ENCODE peak calls at places on chromosomes 7 and 10, in five cellular contexts. C is CD8-positive, alpha-beta T cell; W is lower lobe of right lung; T is AG10803; N is PC-3. I is an unnamed sample.

GRCh38 chr10:100969175-100970075 is at the start of gene SEMA4G:
- DNase-seq in C (peak), W (peak), T (peak), N (peak), I (peak)

GRCh38 chr10:30705086-30705624 is 75.6 kb upstream of the LYZL2 start:
- DNase-seq in C (peak), W (no peak), T (no peak), N (no peak), I (no peak)

GRCh38 chr7:43248961-43249807 is 136.7 kb downstream of the HECW1 start:
- DNase-seq in C (no peak), W (peak), T (peak), N (peak), I (peak)

GRCh38 chr10:79384773-79385391 is 37.6 kb downstream of the PPIF start:
- DNase-seq in C (no peak), W (no peak), T (no peak), N (no peak), I (no peak)

GRCh38 chr10:96306516-96306915 is 2.3 kb downstream of the DNTT start:
- DNase-seq in C (no peak), W (peak), T (peak), N (no peak), I (no peak)

GRCh38 chr10:97926055-97926454 is 76.4 kb downstream of the GOLGA7B start:
- DNase-seq in C (no peak), W (no peak), T (no peak), N (no peak), I (no peak)

GRCh38 chr7:106010331-106010730 is 47.3 kb downstream of the CDHR3 start:
- DNase-seq in C (no peak), W (no peak), T (peak), N (no peak), I (no peak)

GRCh38 chr7:22853674-22854157 is 31.1 kb upstream of the TOMM7 start:
- DNase-seq in C (peak), W (no peak), T (peak), N (peak), I (peak)

GRCh38 chr10:102422586-102423129 is 2.0 kb downstream of the FBXL15 start:
- DNase-seq in C (peak), W (peak), T (peak), N (peak), I (peak)

GRCh38 chr7:155701972-155702544 is 57.6 kb downstream of the RBM33 start:
- DNase-seq in C (no peak), W (no peak), T (no peak), N (no peak), I (no peak)

GRCh38 chr7:103093429-103093828 is 18.5 kb downstream of the ARMC10 start:
- DNase-seq in C (no peak), W (no peak), T (no peak), N (no peak), I (no peak)

GRCh38 chr10:52232561-52233350 is 81.3 kb upstream of the DKK1 start:
- DNase-seq in C (no peak), W (no peak), T (no peak), N (peak), I (no peak)

GRCh38 chr7:26705567-26705966 is 158.8 kb downstream of the SKAP2 start:
- DNase-seq in C (no peak), W (no peak), T (peak), N (peak), I (peak)

GRCh38 chr7:135254-135653 is 57.1 kb upstream of the FAM20C start:
- DNase-seq in C (no peak), W (no peak), T (no peak), N (no peak), I (no peak)

GRCh38 chr7:134458341-134458805 is 527 bp downstream of the AKR1B1 start:
- DNase-seq in C (peak), W (peak), T (peak), N (no peak), I (peak)

GRCh38 chr10:130439796-130440195 is 303.6 kb downstream of the GLRX3 start:
- DNase-seq in C (no peak), W (no peak), T (no peak), N (no peak), I (no peak)

GRCh38 chr7:142854505-142855400 is at the start of gene EPHB6:
- DNase-seq in C (peak), W (peak), T (peak), N (peak), I (peak)

GRCh38 chr10:67015225-67015624 is 89.4 kb downstream of the LRRTM3 start:
- DNase-seq in C (no peak), W (no peak), T (no peak), N (peak), I (no peak)

GRCh38 chr10:92268763-92269162 is 22.1 kb downstream of the CPEB3 start:
- DNase-seq in C (no peak), W (no peak), T (no peak), N (no peak), I (no peak)

GRCh38 chr7:74134117-74134539 is 40.0 kb upstream of the EIF4H start:
- DNase-seq in C (no peak), W (no peak), T (no peak), N (no peak), I (peak)

GRCh38 chr10:129851941-129852650 is 112.0 kb downstream of the EBF3 start:
- DNase-seq in C (no peak), W (no peak), T (no peak), N (no peak), I (no peak)

GRCh38 chr7:55299273-55299967 is 65.7 kb upstream of the LANCL2 start:
- DNase-seq in C (no peak), W (no peak), T (no peak), N (no peak), I (no peak)

GRCh38 chr7:30659312-30659711 is 22.9 kb downstream of the CRHR2 start:
- DNase-seq in C (no peak), W (no peak), T (no peak), N (no peak), I (no peak)

GRCh38 chr10:74988055-74988773 is 123.2 kb upstream of the SAMD8 start:
- DNase-seq in C (no peak), W (no peak), T (peak), N (no peak), I (no peak)

GRCh38 chr10:79346388-79347225 is 662 bp upstream of the PPIF start:
- DNase-seq in C (no peak), W (no peak), T (no peak), N (no peak), I (no peak)

GRCh38 chr7:2513702-2514101 is 5.9 kb upstream of the LFNG start:
- DNase-seq in C (no peak), W (no peak), T (no peak), N (no peak), I (no peak)

GRCh38 chr7:125814030-125814535 is 884.5 kb upstream of the POT1 start:
- DNase-seq in C (no peak), W (no peak), T (no peak), N (no peak), I (no peak)

GRCh38 chr10:103787251-103787816 is 68.0 kb downstream of the SH3PXD2A start:
- DNase-seq in C (no peak), W (no peak), T (no peak), N (no peak), I (no peak)

GRCh38 chr7:104142147-104142546 is 65.7 kb downstream of the ORC5 start:
- DNase-seq in C (no peak), W (no peak), T (no peak), N (peak), I (no peak)

GRCh38 chr7:135718794-135719436 is 9.1 kb downstream of the SLC13A4 start:
- DNase-seq in C (no peak), W (no peak), T (no peak), N (no peak), I (no peak)

GRCh38 chr7:37943905-37944736 is 23.7 kb downstream of the EPDR1 start:
- DNase-seq in C (no peak), W (no peak), T (no peak), N (peak), I (no peak)

GRCh38 chr7:43164757-43165156 is 52.3 kb downstream of the HECW1 start:
- DNase-seq in C (no peak), W (no peak), T (peak), N (peak), I (peak)

GRCh38 chr7:92042056-92042737 is 92.1 kb downstream of the CYP51A1 start:
- DNase-seq in C (no peak), W (no peak), T (no peak), N (no peak), I (no peak)

GRCh38 chr10:72087969-72088878 is at the start of gene SPOCK2:
- DNase-seq in C (peak), W (peak), T (no peak), N (no peak), I (no peak)

GRCh38 chr10:130179640-130180039 is 43.4 kb downstream of the GLRX3 start:
- DNase-seq in C (peak), W (no peak), T (peak), N (peak), I (peak)

GRCh38 chr7:158583143-158583542 is 4.5 kb downstream of the PTPRN2 start:
- DNase-seq in C (no peak), W (no peak), T (no peak), N (no peak), I (no peak)

GRCh38 chr7:81244213-81244612 is 325.4 kb upstream of the SEMA3C start:
- DNase-seq in C (no peak), W (no peak), T (peak), N (peak), I (peak)

GRCh38 chr10:5584895-5585516 is 60.2 kb downstream of the CALML3 start:
- DNase-seq in C (no peak), W (peak), T (peak), N (peak), I (peak)

GRCh38 chr10:5585517-5586222 is 60.9 kb downstream of the CALML3 start:
- DNase-seq in C (no peak), W (peak), T (peak), N (peak), I (no peak)

GRCh38 chr10:5582736-5583135 is 58.0 kb downstream of the CALML3 start:
- DNase-seq in C (no peak), W (peak), T (no peak), N (no peak), I (no peak)

GRCh38 chr10:5581670-5582566 is 57.2 kb downstream of the CALML3 start:
- DNase-seq in C (no peak), W (peak), T (no peak), N (no peak), I (no peak)

DNA sequence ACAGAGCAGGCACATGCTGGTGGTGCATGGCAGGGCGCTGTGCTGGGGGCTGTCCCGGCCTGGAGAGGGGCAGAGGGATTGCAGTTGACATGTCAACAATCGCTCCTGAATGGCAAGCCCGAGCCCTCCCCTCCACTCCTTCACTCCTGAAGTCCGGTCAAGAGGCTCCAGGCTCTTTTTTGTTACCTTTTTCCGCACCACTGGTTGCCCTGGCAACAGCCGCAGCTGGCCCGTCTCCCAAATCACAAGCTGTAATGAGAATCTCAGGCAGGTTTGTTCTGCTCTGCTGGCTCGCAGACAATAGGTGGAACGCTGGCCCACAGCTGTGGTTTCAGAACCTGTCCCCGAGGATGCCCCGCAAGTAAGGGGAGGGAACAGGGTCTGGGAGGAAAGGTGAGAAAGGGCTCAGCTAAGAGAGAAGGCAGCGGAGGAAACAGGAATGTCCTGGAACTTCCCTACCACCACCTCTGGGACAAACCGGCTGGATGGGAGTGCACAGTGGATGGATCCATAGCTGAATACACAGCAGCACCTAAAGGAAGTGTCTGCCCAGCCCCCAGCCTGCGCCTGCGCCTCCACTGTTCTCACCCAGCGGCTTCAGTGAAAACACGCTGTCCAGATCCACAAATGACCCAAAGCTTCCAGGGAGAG is 58.9 kb downstream of the CALML3 start:
- DNase-seq in C (no peak), W (peak), T (no peak), N (peak), I (no peak)
- H3K4me3 ChIP-seq in C (no peak), W (no peak), T (no peak), N (no peak), I (no peak)

GRCh38 chr10:27285093-27285492 is 44.5 kb upstream of the ACBD5 start:
- DNase-seq in C (peak), W (no peak), T (peak), N (peak), I (peak)
- TF ChIP-seq CTCF in C (peak), W (peak), T (peak), N (peak), I (peak)

GRCh38 chr7:129186749-129187260 is 1.6 kb upstream of the SMO start:
- DNase-seq in C (no peak), W (no peak), T (no peak), N (no peak), I (no peak)

GRCh38 chr7:129188372-129188891 is at the start of gene SMO:
- DNase-seq in C (no peak), W (no peak), T (no peak), N (peak), I (peak)

GRCh38 chr7:129189661-129190310 is 1.4 kb downstream of the SMO start:
- DNase-seq in C (no peak), W (no peak), T (no peak), N (no peak), I (no peak)

GRCh38 chr7:129188892-129189660 is 643 bp downstream of the SMO start:
- DNase-seq in C (no peak), W (no peak), T (peak), N (no peak), I (no peak)

DNA sequence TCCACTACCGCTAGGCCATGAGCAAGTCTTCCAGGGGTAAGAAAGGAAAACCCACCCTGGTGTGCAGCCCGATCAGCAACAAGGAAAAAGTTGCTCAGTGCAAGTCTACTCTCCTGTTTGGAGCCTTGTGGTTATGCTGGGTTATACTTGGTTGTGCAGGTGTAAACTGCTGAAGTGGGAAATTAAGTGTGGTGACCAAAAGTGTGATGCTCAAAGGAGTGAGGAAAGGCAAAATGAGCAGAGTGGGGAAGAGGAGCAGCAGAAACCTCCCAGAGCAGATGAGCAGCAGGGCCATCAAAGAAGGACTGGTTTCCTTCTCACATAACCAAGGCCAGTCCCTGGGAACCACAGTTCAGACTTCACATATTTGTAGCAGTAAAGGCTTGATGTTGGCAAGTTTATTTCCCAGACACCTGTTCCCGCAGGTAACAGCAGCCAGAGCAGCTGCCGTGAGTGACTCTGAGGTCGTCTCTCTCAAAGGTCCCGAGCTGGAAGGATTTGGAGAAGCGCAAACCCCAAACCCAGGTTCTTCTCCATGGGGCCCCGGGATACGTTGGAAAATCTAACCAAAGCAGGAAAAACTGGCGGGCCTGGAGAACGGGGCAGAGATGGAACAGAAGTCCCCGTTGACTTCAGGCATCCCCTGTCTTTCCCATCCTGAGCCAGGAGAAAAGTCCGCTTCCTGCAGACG is 607 bp upstream of the SMO start:
- DNase-seq in C (no peak), W (no peak), T (no peak), N (no peak), I (no peak)
- H3K4me3 ChIP-seq in C (no peak), W (peak), T (peak), N (peak), I (peak)

GRCh38 chr7:88401009-88401623 is 94.4 kb upstream of the STEAP4 start:
- DNase-seq in C (no peak), W (no peak), T (no peak), N (peak), I (no peak)
- TF ChIP-seq CTCF in C (peak), W (peak), T (peak), N (peak), I (peak)

GRCh38 chr7:7554021-7554432 is 12.7 kb upstream of the MIOS start:
- DNase-seq in C (no peak), W (no peak), T (peak), N (peak), I (no peak)

GRCh38 chr7:7553386-7553785 is 13.3 kb upstream of the MIOS start:
- DNase-seq in C (no peak), W (no peak), T (peak), N (no peak), I (no peak)

GRCh38 chr7:7557252-7557651 is 9.4 kb upstream of the MIOS start:
- DNase-seq in C (no peak), W (no peak), T (no peak), N (no peak), I (no peak)

GRCh38 chr7:7556852-7557251 is 9.8 kb upstream of the MIOS start:
- DNase-seq in C (no peak), W (no peak), T (no peak), N (no peak), I (no peak)

DNA sequence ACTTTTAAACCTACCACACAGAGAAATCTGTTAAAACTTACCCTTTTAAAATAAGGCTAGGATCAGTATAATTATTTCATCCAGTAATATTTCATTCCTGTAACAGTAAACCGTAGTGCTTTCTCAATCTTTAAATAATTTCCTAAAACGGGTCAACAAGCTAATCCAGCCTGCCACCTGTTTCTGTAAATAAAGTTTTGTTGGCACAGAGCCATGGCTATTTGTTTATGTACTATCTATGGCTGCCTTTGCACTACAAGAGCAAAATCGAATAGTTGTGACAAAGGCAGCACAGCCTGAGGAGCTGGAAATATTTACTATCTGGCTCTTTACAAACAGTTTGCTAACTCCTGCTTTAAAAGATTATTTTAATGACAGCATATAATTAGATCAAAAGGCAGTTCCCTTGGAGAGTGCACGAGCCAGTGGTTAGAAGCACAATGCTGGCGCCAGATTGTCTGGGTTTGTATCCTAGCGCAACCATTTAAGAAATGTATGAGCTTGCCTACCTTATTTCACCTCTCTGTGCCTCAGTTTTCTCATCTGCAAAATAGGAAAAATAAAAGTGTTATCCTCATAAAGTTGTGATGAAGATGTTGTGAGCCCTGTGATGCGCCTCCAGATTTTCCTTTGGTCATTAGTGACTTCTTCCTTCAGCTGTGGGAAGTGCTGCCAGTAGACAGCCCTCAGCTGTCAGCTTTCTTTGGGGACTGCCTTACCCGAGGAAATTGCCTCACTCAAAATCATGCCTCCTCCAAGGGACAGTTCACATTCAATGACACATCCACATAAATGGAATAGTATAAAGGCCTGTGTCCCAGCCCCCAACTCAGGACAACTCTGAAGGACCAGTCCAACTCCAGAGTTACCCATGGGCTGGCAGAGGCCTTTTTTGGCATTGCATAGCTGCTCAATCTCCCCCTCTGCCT is 11.8 kb upstream of the MIOS start:
- DNase-seq in C (no peak), W (no peak), T (peak), N (no peak), I (no peak)
- H3K4me3 ChIP-seq in C (no peak), W (no peak), T (no peak), N (no peak), I (no peak)

GRCh38 chr7:132141109-132141508 is 435.2 kb downstream of the PLXNA4 start:
- DNase-seq in C (no peak), W (no peak), T (peak), N (no peak), I (no peak)
- TF ChIP-seq CTCF in C (no peak), W (no peak), T (no peak), N (no peak), I (no peak)

DNA sequence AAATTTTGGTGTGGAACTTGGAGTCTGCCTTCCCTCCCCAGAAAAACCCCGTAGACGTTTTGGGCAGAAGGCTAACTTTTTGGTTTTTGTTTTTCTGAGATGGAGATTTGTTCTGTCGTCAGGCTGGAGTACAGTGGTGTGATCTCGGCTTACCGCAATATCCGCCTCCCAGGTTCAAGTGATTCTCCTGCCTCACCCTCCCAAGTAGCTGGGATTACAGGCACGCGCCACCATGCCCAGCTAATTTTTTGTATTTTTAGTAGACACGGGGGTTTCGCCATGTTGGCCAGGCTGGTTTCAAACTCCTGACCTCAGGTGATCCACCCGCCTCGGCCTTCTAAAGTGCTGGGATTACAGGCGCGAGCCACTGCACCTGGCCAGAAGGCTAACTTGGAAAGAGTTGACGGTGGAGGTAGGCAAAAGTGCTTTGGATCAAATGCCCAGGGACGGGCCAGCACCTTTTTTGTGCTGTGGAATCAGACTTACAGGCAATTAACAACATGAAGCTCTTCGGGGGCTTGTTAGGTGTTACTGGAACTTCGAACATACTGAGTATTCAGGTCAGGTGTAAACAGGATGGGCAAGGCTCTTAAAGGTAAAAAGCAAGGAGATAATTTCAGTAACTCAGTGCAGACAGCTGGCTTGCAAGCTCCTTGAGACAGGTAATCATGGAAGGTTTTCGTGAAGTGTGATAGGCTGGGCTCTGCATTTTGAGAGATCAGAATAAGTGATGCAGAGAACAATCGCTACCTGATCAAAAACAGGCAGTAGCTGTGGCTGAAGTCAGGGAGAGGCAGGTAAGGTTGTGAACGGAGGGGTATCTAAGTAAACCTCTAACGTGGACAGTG is 1.8 kb downstream of the PPP1R35 start:
- DNase-seq in C (no peak), W (peak), T (no peak), N (no peak), I (no peak)
- H3K4me3 ChIP-seq in C (peak), W (peak), T (peak), N (peak), I (peak)

I was measured in fibroblast of villous mesenchyme.